ENCODE peak calls at places on chromosome 7, in ten cellular contexts. M is frontal cortex; H is activated CD8-positive, alpha-beta memory T cell treated with anti-CD3 and anti-CD28 coated beads for 48 hours; L is naive B cell; O is GM04503; W is SK-N-SH; I is WERI-Rb-1; S is glomerular endothelial cell; R is KG1; P is iPS-NIHi11. Y is an unnamed sample.
A peak's percentile ranks its signal among the peaks of the same experiment; 100 is the strongest.

GRCh38 chr7:116161733-116162132 is 48.6 kb upstream of the TES start:
- DNase-seq in M (no peak), H (no peak), L (no peak), O (no peak), W (no peak), I (no peak), S (no peak), R (no peak), P (peak; percentile 60), Y (no peak)

GRCh38 chr7:57867884-57868701 is 418.1 kb downstream of the ZNF716 start:
- DNase-seq in M (no peak), H (no peak), L (no peak), O (no peak), W (peak; percentile 60), I (no peak), S (no peak), R (no peak), P (no peak), Y (no peak)

GRCh38 chr7:45575501-45576248 is 1.5 kb downstream of the ADCY1 start:
- DNase-seq in M (no peak), H (no peak), L (no peak), O (no peak), W (peak; percentile 69), I (no peak), S (no peak), R (no peak), P (no peak), Y (no peak)

GRCh38 chr7:16817536-16817935 is 12.7 kb upstream of the AGR2 start:
- DNase-seq in M (no peak), H (no peak), L (no peak), O (peak; percentile 21), W (no peak), I (no peak), S (no peak), R (no peak), P (no peak), Y (no peak)

GRCh38 chr7:631966-632830 is 94.3 kb upstream of the DNAAF5 start:
- DNase-seq in M (no peak), H (no peak), L (no peak), O (no peak), W (no peak), I (no peak), S (no peak), R (no peak), P (no peak), Y (no peak)

GRCh38 chr7:28433039-28433438 is 20.7 kb downstream of the CREB5 start:
- DNase-seq in M (no peak), H (no peak), L (no peak), O (no peak), W (no peak), I (no peak), S (no peak), R (no peak), P (no peak), Y (no peak)

GRCh38 chr7:2720024-2720423 is 32.0 kb downstream of the AMZ1 start:
- DNase-seq in M (no peak), H (no peak), L (no peak), O (no peak), W (no peak), I (no peak), S (no peak), R (no peak), P (no peak), Y (no peak)

GRCh38 chr7:129227646-129228578 is 3.1 kb downstream of the AHCYL2 start:
- DNase-seq in M (no peak), H (no peak), L (no peak), O (no peak), W (no peak), I (no peak), S (no peak), R (no peak), P (no peak), Y (no peak)

GRCh38 chr7:1851731-1852531 is 181.9 kb downstream of the ELFN1 start:
- DNase-seq in M (no peak), H (no peak), L (no peak), O (no peak), W (no peak), I (peak; percentile 4), S (no peak), R (no peak), P (no peak), Y (no peak)

GRCh38 chr7:64946772-64947171 is 43.7 kb downstream of the ZNF273 start:
- DNase-seq in M (no peak), H (no peak), L (no peak), O (no peak), W (peak; percentile 87), I (peak; percentile 77), S (no peak), R (no peak), P (peak; percentile 51), Y (no peak)

GRCh38 chr7:130009848-130010688 is 41.1 kb downstream of the ZC3HC1 start:
- DNase-seq in M (no peak), H (peak; percentile 23), L (no peak), O (peak; percentile 82), W (peak; percentile 33), I (no peak), S (no peak), R (no peak), P (no peak), Y (peak; percentile 45)

GRCh38 chr7:44308741-44309270 is 16.6 kb downstream of the CAMK2B start:
- DNase-seq in M (no peak), H (no peak), L (no peak), O (no peak), W (peak; percentile 29), I (no peak), S (no peak), R (no peak), P (no peak), Y (peak; percentile 62)

GRCh38 chr7:36589391-36589790 is 134.9 kb downstream of the AOAH start:
- DNase-seq in M (no peak), H (no peak), L (no peak), O (no peak), W (no peak), I (no peak), S (no peak), R (no peak), P (no peak), Y (no peak)

GRCh38 chr7:22193361-22194016 is 163.5 kb downstream of the RAPGEF5 start:
- DNase-seq in M (no peak), H (no peak), L (no peak), O (no peak), W (no peak), I (peak; percentile 76), S (no peak), R (no peak), P (peak; percentile 63), Y (no peak)

GRCh38 chr7:4712371-4713182 is 30.5 kb downstream of the FOXK1 start:
- DNase-seq in M (no peak), H (no peak), L (no peak), O (no peak), W (peak; percentile 32), I (peak; percentile 43), S (no peak), R (no peak), P (no peak), Y (no peak)

GRCh38 chr7:24851791-24852190 is 94.5 kb upstream of the GSDME start:
- DNase-seq in M (no peak), H (no peak), L (no peak), O (no peak), W (no peak), I (no peak), S (no peak), R (no peak), P (no peak), Y (no peak)

GRCh38 chr7:135755351-135755753 is 6.7 kb upstream of the FAM180A start:
- DNase-seq in M (no peak), H (no peak), L (no peak), O (no peak), W (no peak), I (no peak), S (no peak), R (no peak), P (no peak), Y (no peak)

GRCh38 chr7:91656486-91657237 is 223.8 kb downstream of the MTERF1 start:
- DNase-seq in M (no peak), H (no peak), L (no peak), O (peak; percentile 46), W (no peak), I (peak; percentile 21), S (no peak), R (no peak), P (no peak), Y (no peak)